ENCODE peak calls at places on chromosomes 2 and 18, in five cellular contexts. I, M, Q, G and P are unnamed samples.

GRCh38 chr2:224381913-224382647 is 19.8 kb downstream of the FAM124B start:
- DNase-seq in I (no peak), Q (no peak), M (no peak), G (no peak), P (no peak)

GRCh38 chr2:176490061-176490861 is 221.0 kb downstream of the MTX2 start:
- DNase-seq in Q (peak), G (no peak), I (no peak), M (peak), P (no peak)

GRCh38 chr2:26558271-26559043 is 80.5 kb upstream of the OTOF start:
- DNase-seq in G (no peak), M (no peak), Q (peak), I (no peak), P (no peak)

GRCh38 chr2:215556979-215557378 is 121.1 kb upstream of the FN1 start:
- DNase-seq in I (no peak), Q (peak), M (no peak), G (no peak), P (no peak)

GRCh38 chr2:51559026-51559425 is 527.1 kb upstream of the NRXN1 start:
- DNase-seq in G (no peak), I (no peak), M (no peak), Q (no peak), P (no peak)

GRCh38 chr2:167988296-167988695 is 259.1 kb downstream of the STK39 start:
- DNase-seq in M (no peak), Q (no peak), G (no peak), I (no peak), P (no peak)

GRCh38 chr2:103448416-103448815 is 686.6 kb downstream of the TMEM182 start:
- DNase-seq in I (no peak), G (no peak), M (no peak), Q (no peak), P (no peak)

GRCh38 chr2:212289301-212289700 is 249.3 kb downstream of the ERBB4 start:
- DNase-seq in I (no peak), M (no peak), Q (no peak), G (no peak), P (no peak)

GRCh38 chr2:112869258-112869842 is 32.8 kb upstream of the IL1B start:
- DNase-seq in I (no peak), M (no peak), G (no peak), Q (peak), P (no peak)

GRCh38 chr2:101160454-101160853 is 9.3 kb upstream of the TBC1D8 start:
- DNase-seq in Q (no peak), G (no peak), M (no peak), I (no peak), P (no peak)

GRCh38 chr2:174901075-174901474 is 104.1 kb downstream of the CHN1 start:
- DNase-seq in M (no peak), G (peak), Q (peak), I (no peak), P (no peak)

GRCh38 chr18:49013961-49014604 is 63.3 kb upstream of the SMAD7 start:
- DNase-seq in Q (peak), G (no peak), I (no peak), M (peak), P (no peak)

GRCh38 chr18:75208055-75208835 is 694 bp downstream of the PTGR3 start:
- DNase-seq in I (peak), G (peak), M (no peak), Q (peak), P (peak)

GRCh38 chr2:169964740-169965139 is 137.5 kb downstream of the UBR3 start:
- DNase-seq in G (no peak), I (no peak), Q (no peak), M (no peak), P (no peak)

GRCh38 chr2:29322011-29322410 is 206.8 kb downstream of the CLIP4 start:
- DNase-seq in I (no peak), G (no peak), Q (no peak), M (no peak), P (no peak)

GRCh38 chr2:190679813-190680591 is 31.1 kb downstream of the NAB1 start:
- DNase-seq in G (peak), M (peak), Q (peak), I (peak), P (no peak)

GRCh38 chr18:57744211-57744694 is 58.9 kb downstream of the ATP8B1 start:
- DNase-seq in G (no peak), M (no peak), Q (no peak), I (no peak), P (no peak)

GRCh38 chr2:70084973-70085710 is 2.1 kb upstream of the PCBP1 start:
- DNase-seq in I (peak), M (no peak), G (peak), Q (peak), P (no peak)

GRCh38 chr2:39597309-39597708 is 68.4 kb upstream of the TMEM178A start:
- DNase-seq in G (no peak), I (no peak), Q (no peak), M (no peak), P (no peak)

GRCh38 chr2:76641506-76641905 is 880.7 kb downstream of the LRRTM4 start:
- DNase-seq in Q (no peak), G (no peak), M (no peak), I (no peak), P (no peak)

GRCh38 chr2:42792087-42792582 is 248 bp downstream of the HAAO start:
- DNase-seq in G (no peak), I (no peak), Q (no peak), M (no peak), P (no peak)

GRCh38 chr2:158786897-158787296 is 8.2 kb upstream of the DAPL1 start:
- DNase-seq in G (no peak), M (no peak), Q (no peak), I (no peak), P (no peak)

GRCh38 chr2:148990968-148991367 is 47.5 kb upstream of the LYPD6B start:
- DNase-seq in Q (no peak), G (no peak), M (no peak), I (no peak), P (no peak)

GRCh38 chr2:60515751-60516226 is 37.7 kb downstream of the BCL11A start:
- DNase-seq in I (peak), M (no peak), Q (peak), G (no peak), P (no peak)

GRCh38 chr18:57434536-57435494 is at the start of gene ONECUT2:
- DNase-seq in M (peak), Q (peak), G (peak), I (peak), P (no peak)

GRCh38 chr2:120593921-120594686 is 141.6 kb upstream of the GLI2 start:
- DNase-seq in Q (no peak), I (no peak), G (no peak), M (no peak), P (no peak)

GRCh38 chr18:616380-616995 is 19.7 kb downstream of the CLUL1 start:
- DNase-seq in I (peak), M (no peak), G (no peak), Q (peak), P (no peak)

GRCh38 chr2:226795281-226796011 is 4.2 kb downstream of the IRS1 start:
- DNase-seq in Q (no peak), M (no peak), I (no peak), G (no peak), P (no peak)

GRCh38 chr18:59655661-59656060 is 41.6 kb downstream of the CCBE1 start:
- DNase-seq in Q (no peak), M (no peak), G (no peak), I (no peak), P (no peak)

GRCh38 chr18:47254341-47254939 is 3.0 kb upstream of the SKOR2 start:
- DNase-seq in M (peak), I (peak), Q (peak), G (no peak), P (no peak)

GRCh38 chr2:28557389-28558119 is 61.7 kb downstream of the PLB1 start:
- DNase-seq in I (no peak), M (no peak), G (no peak), Q (peak), P (no peak)

GRCh38 chr18:41966943-41967342 is 11.9 kb downstream of the PIK3C3 start:
- DNase-seq in Q (no peak), M (no peak), G (no peak), I (no peak), P (no peak)

GRCh38 chr2:209624192-209624938 is 147.3 kb upstream of the UNC80 start:
- DNase-seq in M (no peak), G (no peak), I (no peak), Q (no peak), P (no peak)

GRCh38 chr2:53220969-53221368 is 546.6 kb upstream of the CHAC2 start:
- DNase-seq in G (no peak), M (no peak), Q (no peak), I (no peak), P (no peak)